ENCODE peak calls at places on chromosomes 13 and 19, in seven cellular contexts. One of them, this sample, is unnamed.

GRCh38 chr13:65843314-65843731 is 1386.8 kb downstream of the PCDH9 start:
- DNase-seq in colonic mucosa: no peak
- DNase-seq in tibial nerve: no peak
- DNase-seq in foreskin fibroblast: no peak
- DNase-seq in fibroblast of pulmonary artery: no peak
- DNase-seq in SK-N-SH: no peak
- DNase-seq in adrenal gland: no peak
- DNase-seq in this sample: no peak

GRCh38 chr13:113034451-113035208 is 65.6 kb downstream of the MCF2L start:
- DNase-seq in colonic mucosa: peak
- DNase-seq in tibial nerve: no peak
- DNase-seq in foreskin fibroblast: peak
- DNase-seq in fibroblast of pulmonary artery: peak
- DNase-seq in SK-N-SH: peak
- DNase-seq in adrenal gland: peak
- DNase-seq in this sample: peak

GRCh38 chr19:49403404-49404187 is 15.5 kb downstream of the KASH5 start:
- DNase-seq in colonic mucosa: no peak
- DNase-seq in tibial nerve: no peak
- DNase-seq in foreskin fibroblast: no peak
- DNase-seq in fibroblast of pulmonary artery: no peak
- DNase-seq in SK-N-SH: peak
- DNase-seq in adrenal gland: no peak
- DNase-seq in this sample: peak

GRCh38 chr13:27644302-27644701 is 22.6 kb downstream of the POLR1D start:
- DNase-seq in colonic mucosa: no peak
- DNase-seq in tibial nerve: no peak
- DNase-seq in foreskin fibroblast: peak
- DNase-seq in fibroblast of pulmonary artery: peak
- DNase-seq in SK-N-SH: no peak
- DNase-seq in adrenal gland: peak
- DNase-seq in this sample: peak

GRCh38 chr19:18895038-18895827 is 725 bp downstream of the CERS1 start:
- DNase-seq in colonic mucosa: no peak
- DNase-seq in tibial nerve: no peak
- DNase-seq in foreskin fibroblast: peak
- DNase-seq in fibroblast of pulmonary artery: peak
- DNase-seq in SK-N-SH: peak
- DNase-seq in adrenal gland: no peak
- DNase-seq in this sample: peak

GRCh38 chr19:6383188-6383587 is 7.5 kb upstream of the PSPN start:
- DNase-seq in colonic mucosa: no peak
- DNase-seq in tibial nerve: no peak
- DNase-seq in foreskin fibroblast: no peak
- DNase-seq in fibroblast of pulmonary artery: no peak
- DNase-seq in SK-N-SH: no peak
- DNase-seq in adrenal gland: no peak
- DNase-seq in this sample: no peak

GRCh38 chr13:50011461-50011860 is 3.8 kb upstream of the KCNRG start:
- DNase-seq in colonic mucosa: no peak
- DNase-seq in tibial nerve: no peak
- DNase-seq in foreskin fibroblast: no peak
- DNase-seq in fibroblast of pulmonary artery: no peak
- DNase-seq in SK-N-SH: no peak
- DNase-seq in adrenal gland: no peak
- DNase-seq in this sample: no peak

GRCh38 chr13:51240888-51241475 is 18.8 kb downstream of the FAM124A start:
- DNase-seq in colonic mucosa: no peak
- DNase-seq in tibial nerve: no peak
- DNase-seq in foreskin fibroblast: no peak
- DNase-seq in fibroblast of pulmonary artery: peak
- DNase-seq in SK-N-SH: no peak
- DNase-seq in adrenal gland: no peak
- DNase-seq in this sample: no peak

GRCh38 chr13:28316129-28316528 is 177.8 kb downstream of the PAN3 start:
- DNase-seq in colonic mucosa: no peak
- DNase-seq in tibial nerve: no peak
- DNase-seq in foreskin fibroblast: no peak
- DNase-seq in fibroblast of pulmonary artery: no peak
- DNase-seq in SK-N-SH: no peak
- DNase-seq in adrenal gland: no peak
- DNase-seq in this sample: no peak

GRCh38 chr13:79483302-79483701 is 2.3 kb downstream of the NDFIP2 start:
- DNase-seq in colonic mucosa: no peak
- DNase-seq in tibial nerve: no peak
- DNase-seq in foreskin fibroblast: peak
- DNase-seq in fibroblast of pulmonary artery: no peak
- DNase-seq in SK-N-SH: no peak
- DNase-seq in adrenal gland: no peak
- DNase-seq in this sample: peak

GRCh38 chr19:2523630-2524311 is 47.8 kb downstream of the GADD45B start:
- DNase-seq in colonic mucosa: no peak
- DNase-seq in tibial nerve: no peak
- DNase-seq in foreskin fibroblast: peak
- DNase-seq in fibroblast of pulmonary artery: peak
- DNase-seq in SK-N-SH: no peak
- DNase-seq in adrenal gland: no peak
- DNase-seq in this sample: peak

GRCh38 chr13:80751854-80752253 is 410.9 kb upstream of the SPRY2 start:
- DNase-seq in colonic mucosa: no peak
- DNase-seq in tibial nerve: no peak
- DNase-seq in foreskin fibroblast: no peak
- DNase-seq in fibroblast of pulmonary artery: no peak
- DNase-seq in SK-N-SH: no peak
- DNase-seq in adrenal gland: no peak
- DNase-seq in this sample: no peak

GRCh38 chr19:37932985-37933953 is 26.3 kb downstream of the SIPA1L3 start:
- DNase-seq in colonic mucosa: peak
- DNase-seq in tibial nerve: no peak
- DNase-seq in foreskin fibroblast: peak
- DNase-seq in fibroblast of pulmonary artery: peak
- DNase-seq in SK-N-SH: peak
- DNase-seq in adrenal gland: no peak
- DNase-seq in this sample: peak

GRCh38 chr19:56720281-56720680 is 48.7 kb upstream of the ZNF835 start:
- DNase-seq in colonic mucosa: no peak
- DNase-seq in tibial nerve: no peak
- DNase-seq in foreskin fibroblast: no peak
- DNase-seq in fibroblast of pulmonary artery: no peak
- DNase-seq in SK-N-SH: peak
- DNase-seq in adrenal gland: peak
- DNase-seq in this sample: no peak

GRCh38 chr19:56721714-56722113 is 50.2 kb upstream of the ZNF835 start:
- DNase-seq in colonic mucosa: no peak
- DNase-seq in tibial nerve: no peak
- DNase-seq in foreskin fibroblast: no peak
- DNase-seq in fibroblast of pulmonary artery: no peak
- DNase-seq in SK-N-SH: no peak
- DNase-seq in adrenal gland: no peak
- DNase-seq in this sample: no peak

GRCh38 chr19:56727731-56728130 is 56.2 kb upstream of the ZNF835 start:
- DNase-seq in colonic mucosa: no peak
- DNase-seq in tibial nerve: no peak
- DNase-seq in foreskin fibroblast: no peak
- DNase-seq in fibroblast of pulmonary artery: no peak
- DNase-seq in SK-N-SH: no peak
- DNase-seq in adrenal gland: no peak
- DNase-seq in this sample: no peak

DNA sequence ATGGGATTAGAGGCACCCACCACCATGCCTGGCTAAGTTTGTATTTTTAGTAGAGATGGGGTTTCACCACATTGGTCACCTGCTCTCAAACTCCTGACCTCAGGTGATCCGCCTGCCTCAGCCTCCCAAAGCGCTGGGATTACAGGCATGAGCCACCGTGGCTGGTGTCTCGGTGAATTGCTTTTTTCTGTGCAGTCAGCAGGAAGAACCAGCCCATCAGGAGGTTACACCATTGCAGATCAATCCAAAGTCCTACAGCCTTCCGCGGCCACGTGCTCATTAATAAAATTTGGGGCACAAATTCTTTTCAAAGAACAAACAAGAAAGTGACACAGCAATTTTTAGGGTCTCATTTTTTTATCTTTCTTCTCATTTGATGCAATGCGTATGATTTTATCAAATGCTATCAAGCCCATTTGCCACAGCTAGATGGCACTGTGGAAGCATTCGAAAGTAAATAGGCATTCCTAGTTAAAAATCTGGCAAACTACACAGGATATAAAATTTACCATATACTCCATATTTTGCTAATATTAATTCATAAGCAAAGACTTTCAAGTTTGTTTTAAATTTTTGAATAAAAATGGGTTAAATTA is 54.4 kb upstream of the ZNF835 start:
- DNase-seq in colonic mucosa: no peak
- DNase-seq in tibial nerve: no peak
- DNase-seq in foreskin fibroblast: no peak
- DNase-seq in fibroblast of pulmonary artery: peak
- DNase-seq in SK-N-SH: peak
- DNase-seq in adrenal gland: no peak
- DNase-seq in this sample: no peak
- TF ChIP-seq CTCF in colonic mucosa: no peak
- TF ChIP-seq CTCF in tibial nerve: no peak
- TF ChIP-seq CTCF in foreskin fibroblast: peak
- TF ChIP-seq CTCF in fibroblast of pulmonary artery: no peak
- TF ChIP-seq CTCF in SK-N-SH: peak
- TF ChIP-seq CTCF in adrenal gland: peak
- TF ChIP-seq CTCF in this sample: peak

GRCh38 chr19:54420383-54421168 is 5.3 kb downstream of the TTYH1 start:
- DNase-seq in colonic mucosa: no peak
- DNase-seq in tibial nerve: peak
- DNase-seq in foreskin fibroblast: no peak
- DNase-seq in fibroblast of pulmonary artery: peak
- DNase-seq in SK-N-SH: no peak
- DNase-seq in adrenal gland: no peak
- DNase-seq in this sample: no peak

GRCh38 chr19:54421521-54421920 is 6.3 kb downstream of the TTYH1 start:
- DNase-seq in colonic mucosa: no peak
- DNase-seq in tibial nerve: no peak
- DNase-seq in foreskin fibroblast: no peak
- DNase-seq in fibroblast of pulmonary artery: no peak
- DNase-seq in SK-N-SH: no peak
- DNase-seq in adrenal gland: no peak
- DNase-seq in this sample: no peak

GRCh38 chr19:54422136-54422535 is 6.9 kb downstream of the TTYH1 start:
- DNase-seq in colonic mucosa: no peak
- DNase-seq in tibial nerve: no peak
- DNase-seq in foreskin fibroblast: no peak
- DNase-seq in fibroblast of pulmonary artery: no peak
- DNase-seq in SK-N-SH: no peak
- DNase-seq in adrenal gland: no peak
- DNase-seq in this sample: no peak

GRCh38 chr19:54420068-54420382 is 4.8 kb downstream of the TTYH1 start:
- DNase-seq in colonic mucosa: no peak
- DNase-seq in tibial nerve: no peak
- DNase-seq in foreskin fibroblast: no peak
- DNase-seq in fibroblast of pulmonary artery: no peak
- DNase-seq in SK-N-SH: no peak
- DNase-seq in adrenal gland: no peak
- DNase-seq in this sample: no peak

GRCh38 chr19:54421169-54421516 is 5.9 kb downstream of the TTYH1 start:
- DNase-seq in colonic mucosa: no peak
- DNase-seq in tibial nerve: no peak
- DNase-seq in foreskin fibroblast: no peak
- DNase-seq in fibroblast of pulmonary artery: no peak
- DNase-seq in SK-N-SH: no peak
- DNase-seq in adrenal gland: no peak
- DNase-seq in this sample: no peak
- H3K4me3 ChIP-seq in colonic mucosa: no peak
- H3K4me3 ChIP-seq in tibial nerve: no peak
- H3K4me3 ChIP-seq in foreskin fibroblast: no peak
- H3K4me3 ChIP-seq in fibroblast of pulmonary artery: no peak
- H3K4me3 ChIP-seq in SK-N-SH: no peak
- H3K4me3 ChIP-seq in adrenal gland: no peak
- H3K4me3 ChIP-seq in this sample: no peak

DNA sequence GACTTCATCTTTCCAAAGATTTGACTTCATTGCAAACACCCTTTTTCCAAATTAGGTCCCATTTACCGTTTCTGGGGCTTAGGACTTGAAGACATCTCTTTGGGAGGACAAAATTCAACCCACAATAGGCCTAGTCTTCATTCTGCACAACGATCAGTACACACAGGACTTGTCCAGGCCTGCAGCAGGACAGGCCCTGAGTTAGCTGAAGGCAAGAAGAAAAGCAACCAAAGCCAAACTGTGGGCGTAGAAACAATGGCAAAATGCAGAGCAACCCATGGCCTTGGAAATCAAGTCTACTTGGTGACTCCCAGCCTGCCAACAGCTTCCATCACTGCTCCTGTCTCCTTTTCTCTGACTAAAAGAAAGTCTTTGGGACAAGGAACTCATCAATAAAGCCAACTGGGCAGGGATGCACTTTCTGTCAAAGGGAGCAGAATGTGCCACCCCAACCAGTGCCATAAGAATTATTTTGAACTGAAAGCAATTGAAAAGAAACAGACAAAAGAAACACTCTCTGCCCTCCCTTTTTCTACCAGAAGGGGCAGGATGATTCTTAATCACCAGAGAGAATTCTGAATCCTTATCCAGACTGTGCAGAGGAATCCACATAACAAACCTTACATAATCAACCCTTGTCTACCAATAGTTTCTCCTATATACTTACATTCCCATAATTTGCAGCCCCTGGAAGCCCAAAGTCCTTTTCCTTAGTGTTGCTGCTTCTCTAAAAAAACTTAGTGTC is 520.9 kb upstream of the NBEA start:
- DNase-seq in colonic mucosa: no peak
- DNase-seq in tibial nerve: no peak
- DNase-seq in foreskin fibroblast: no peak
- DNase-seq in fibroblast of pulmonary artery: no peak
- DNase-seq in SK-N-SH: no peak
- DNase-seq in adrenal gland: no peak
- DNase-seq in this sample: no peak
- TF ChIP-seq CTCF in colonic mucosa: no peak
- TF ChIP-seq CTCF in tibial nerve: no peak
- TF ChIP-seq CTCF in foreskin fibroblast: no peak
- TF ChIP-seq CTCF in fibroblast of pulmonary artery: peak
- TF ChIP-seq CTCF in SK-N-SH: peak
- TF ChIP-seq CTCF in adrenal gland: no peak
- TF ChIP-seq CTCF in this sample: peak

GRCh38 chr19:45922281-45922680 is 7.7 kb upstream of the NANOS2 start:
- DNase-seq in colonic mucosa: no peak
- DNase-seq in tibial nerve: no peak
- DNase-seq in foreskin fibroblast: no peak
- DNase-seq in fibroblast of pulmonary artery: peak
- DNase-seq in SK-N-SH: no peak
- DNase-seq in adrenal gland: no peak
- DNase-seq in this sample: no peak

GRCh38 chr19:45924891-45925447 is 10.4 kb upstream of the NANOS2 start:
- DNase-seq in colonic mucosa: no peak
- DNase-seq in tibial nerve: no peak
- DNase-seq in foreskin fibroblast: no peak
- DNase-seq in fibroblast of pulmonary artery: no peak
- DNase-seq in SK-N-SH: no peak
- DNase-seq in adrenal gland: no peak
- DNase-seq in this sample: no peak

GRCh38 chr19:45931055-45931454 is 16.5 kb upstream of the NANOS2 start:
- DNase-seq in colonic mucosa: no peak
- DNase-seq in tibial nerve: no peak
- DNase-seq in foreskin fibroblast: no peak
- DNase-seq in fibroblast of pulmonary artery: no peak
- DNase-seq in SK-N-SH: no peak
- DNase-seq in adrenal gland: no peak
- DNase-seq in this sample: no peak

GRCh38 chr19:45929247-45929646 is 14.7 kb upstream of the NANOS2 start:
- DNase-seq in colonic mucosa: no peak
- DNase-seq in tibial nerve: no peak
- DNase-seq in foreskin fibroblast: no peak
- DNase-seq in fibroblast of pulmonary artery: no peak
- DNase-seq in SK-N-SH: no peak
- DNase-seq in adrenal gland: no peak
- DNase-seq in this sample: no peak

GRCh38 chr19:45927565-45928261 is 13.1 kb upstream of the NANOS2 start:
- DNase-seq in colonic mucosa: peak
- DNase-seq in tibial nerve: peak
- DNase-seq in foreskin fibroblast: peak
- DNase-seq in fibroblast of pulmonary artery: peak
- DNase-seq in SK-N-SH: peak
- DNase-seq in adrenal gland: peak
- DNase-seq in this sample: peak
- H3K4me3 ChIP-seq in colonic mucosa: no peak
- H3K4me3 ChIP-seq in tibial nerve: no peak
- H3K4me3 ChIP-seq in foreskin fibroblast: peak
- H3K4me3 ChIP-seq in fibroblast of pulmonary artery: peak
- H3K4me3 ChIP-seq in SK-N-SH: peak
- H3K4me3 ChIP-seq in adrenal gland: no peak
- H3K4me3 ChIP-seq in this sample: no peak

This sample was measured in astrocyte of the spinal cord.